ENCODE peak calls at places on chromosome X, in nine cellular contexts. Y is dermis microvascular lymphatic vessel endothelial cell; H is T-helper 1 cell; Z is HEK293T; W is left kidney; L is CD8-positive, alpha-beta T cell; V is fibroblast of lung; X is ascending aorta; C is CD4-positive, CD25-positive, alpha-beta regulatory T cell. T is an unnamed sample.

GRCh38 chrX:17038681-17039161 is 92.3 kb downstream of the REPS2 start:
- DNase-seq in Y (peak; percentile 47), H (no peak), L (no peak), Z (no peak), W (peak; percentile 50), X (no peak), C (no peak), V (peak; percentile 91), T (no peak)

GRCh38 chrX:112636288-112636687 is 43.5 kb downstream of the LHFPL1 start:
- DNase-seq in X (no peak), W (no peak), Y (no peak), L (no peak), C (no peak), H (no peak), V (peak; percentile 59), Z (no peak), T (no peak)

GRCh38 chrX:26651755-26652154 is 435.8 kb downstream of the MAGEB5 start:
- DNase-seq in Z (no peak), W (no peak), X (no peak), V (no peak), Y (peak; percentile 0), H (no peak), L (no peak), C (no peak), T (no peak)

GRCh38 chrX:34956915-34957314 is 14.3 kb downstream of the FAM47B start:
- DNase-seq in Z (no peak), Y (peak; percentile 30), C (no peak), V (peak; percentile 56), H (no peak), L (no peak), W (no peak), X (no peak), T (no peak)

GRCh38 chrX:31608651-31609050 is 536.8 kb upstream of the FTHL17 start:
- DNase-seq in L (no peak), X (no peak), C (no peak), V (no peak), W (no peak), Z (no peak), Y (no peak), H (no peak), T (no peak)

GRCh38 chrX:121336831-121337421 is 289.5 kb downstream of the GLUD2 start:
- DNase-seq in W (no peak), L (no peak), H (no peak), C (no peak), V (no peak), Z (no peak), Y (no peak), X (no peak), T (no peak)

GRCh38 chrX:116499780-116500179 is 37.0 kb upstream of the CT83 start:
- DNase-seq in W (no peak), H (no peak), X (no peak), Y (no peak), C (no peak), L (no peak), V (no peak), Z (no peak), T (no peak)

GRCh38 chrX:71099736-71100135 is 4.1 kb downstream of the FOXO4 start:
- DNase-seq in X (no peak), C (no peak), Z (no peak), H (no peak), V (no peak), L (no peak), Y (no peak), W (no peak), T (no peak)

GRCh38 chrX:115894087-115894486 is 276.5 kb upstream of the AGTR2 start:
- DNase-seq in Z (peak; percentile 45), V (peak; percentile 9), C (peak; percentile 21), Y (no peak), X (peak; percentile 65), H (no peak), W (no peak), L (no peak), T (no peak)

GRCh38 chrX:135416546-135416945 is 5.2 kb upstream of the SMIM10L2A start:
- DNase-seq in V (no peak), Y (no peak), C (no peak), H (no peak), W (no peak), X (no peak), Z (no peak), L (no peak), T (no peak)

T was measured in T-helper 22 cell.